ENCODE peak calls at places on chromosomes 2 and 18, in six cellular contexts. E is fibroblast of lung, C is DND-41, T is MM.1S, H is neural progenitor cell, G is hepatocyte. A is an unnamed sample.

GRCh38 chr2:39898934-39899333 is 119.9 kb upstream of the THUMPD2 start:
- DNase-seq in E (no peak), C (no peak), T (no peak), H (no peak), G (no peak), A (peak; percentile 76)

GRCh38 chr2:73291093-73291460 is 2.3 kb downstream of the EGR4 start:
- DNase-seq in E (peak; percentile 54), C (peak; percentile 18), T (peak; percentile 42), H (peak; percentile 94), G (peak; percentile 82), A (peak; percentile 37)

GRCh38 chr2:100990166-100990565 is 11.9 kb upstream of the RPL31 start:
- DNase-seq in E (no peak), C (no peak), T (no peak), H (no peak), G (no peak), A (no peak)

GRCh38 chr2:202628646-202629213 is 6.0 kb upstream of the FAM117B start:
- DNase-seq in E (no peak), C (no peak), T (no peak), H (no peak), G (no peak), A (no peak)

GRCh38 chr2:161004379-161004778 is 155.8 kb upstream of the TANK start:
- DNase-seq in E (peak; percentile 42), C (no peak), T (peak; percentile 33), H (no peak), G (no peak), A (peak; percentile 50)

GRCh38 chr2:95276244-95276887 is 2.1 kb downstream of the PROM2 start:
- DNase-seq in E (no peak), C (no peak), T (no peak), H (no peak), G (no peak), A (no peak)

GRCh38 chr2:162118166-162119031 is 33.6 kb downstream of the GCG start:
- DNase-seq in E (peak; percentile 35), C (no peak), T (no peak), H (no peak), G (no peak), A (peak; percentile 98)

GRCh38 chr2:74503506-74504475 is 3.7 kb downstream of the PCGF1 start:
- DNase-seq in E (no peak), C (no peak), T (no peak), H (no peak), G (no peak), A (no peak)

GRCh38 chr18:77061291-77061945 is 71.2 kb downstream of the MBP start:
- DNase-seq in E (peak; percentile 58), C (no peak), T (no peak), H (no peak), G (no peak), A (no peak)

GRCh38 chr2:46350030-46350699 is 53.0 kb downstream of the EPAS1 start:
- DNase-seq in E (no peak), C (peak; percentile 72), T (no peak), H (no peak), G (no peak), A (no peak)

GRCh38 chr18:54612237-54612636 is 21.2 kb downstream of the DYNAP start:
- DNase-seq in E (no peak), C (no peak), T (no peak), H (no peak), G (peak; percentile 8), A (peak; percentile 92)

GRCh38 chr18:63697261-63697660 is 5.5 kb upstream of the SERPINB11 start:
- DNase-seq in E (peak; percentile 1), C (no peak), T (no peak), H (no peak), G (no peak), A (peak; percentile 25)

GRCh38 chr2:191051825-191052778 is 38.1 kb upstream of the STAT1 start:
- DNase-seq in E (peak; percentile 71), C (peak; percentile 42), T (peak; percentile 57), H (peak; percentile 57), G (peak; percentile 69), A (peak; percentile 79)
- TF ChIP-seq EZH2 in E (no peak), C (no peak), T (no peak), H (no peak), G (no peak), A (no peak)

DNA sequence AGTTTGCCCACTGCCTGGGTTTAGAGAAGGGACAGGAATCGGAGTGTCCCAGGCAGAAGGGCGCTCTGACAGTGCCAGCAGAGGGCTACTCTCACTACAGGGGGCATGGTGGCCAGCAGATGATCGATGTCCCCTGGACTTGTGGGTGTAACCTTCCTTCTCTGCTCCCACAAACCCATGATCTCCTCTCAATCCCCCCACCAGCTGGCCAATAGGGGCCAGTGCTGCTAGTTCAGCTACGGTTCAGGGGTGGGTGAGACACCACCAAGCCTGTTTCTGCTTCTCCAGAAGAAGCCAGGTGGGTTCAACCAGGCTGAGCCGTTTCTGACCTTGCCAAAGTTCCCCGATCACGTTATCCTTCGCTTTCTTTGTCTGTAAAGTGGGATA is 1.3 kb downstream of the NPPC start:
- DNase-seq in E (no peak), C (no peak), T (no peak), H (no peak), G (no peak), A (no peak)
- TF ChIP-seq EZH2 in E (peak; percentile 34), C (no peak), T (no peak), H (no peak), G (no peak), A (no peak)

GRCh38 chr2:172082944-172083718 is 2.2 kb upstream of the DLX1 start:
- DNase-seq in E (no peak), C (no peak), T (no peak), H (peak; percentile 63), G (no peak), A (no peak)
- TF ChIP-seq EZH2 in E (peak; percentile 94), C (no peak), T (no peak), H (peak; percentile 99), G (peak; percentile 100), A (no peak)

GRCh38 chr2:8774371-8774770 is 63.0 kb downstream of the KIDINS220 start:
- DNase-seq in E (no peak), C (no peak), T (no peak), H (no peak), G (no peak), A (no peak)
- TF ChIP-seq EZH2 in E (no peak), C (no peak), T (no peak), H (no peak), G (no peak), A (no peak)

A was measured in PC-3.